ENCODE peak calls at places on chromosomes 16 and 17, in five cellular contexts. L, R, A, P and C are unnamed samples.

GRCh38 chr17:73750975-73751374 is 106.7 kb upstream of the SDK2 start:
- DNase-seq in A (no peak), P (no peak), L (no peak), R (no peak), C (no peak)

GRCh38 chr17:29709861-29710849 is 87.4 kb upstream of the CORO6 start:
- DNase-seq in A (no peak), R (no peak), P (peak), L (no peak), C (peak)

GRCh38 chr16:7171151-7171550 is 161.5 kb upstream of the RBFOX1 start:
- DNase-seq in R (no peak), A (no peak), L (no peak), P (no peak), C (no peak)

GRCh38 chr16:78177927-78178326 is 78.5 kb downstream of the WWOX start:
- DNase-seq in A (no peak), R (no peak), L (no peak), P (no peak), C (no peak)

GRCh38 chr17:69050999-69051775 is 9.5 kb downstream of the ABCA9 start:
- DNase-seq in P (peak), R (no peak), L (peak), A (no peak), C (peak)

GRCh38 chr17:59401274-59401673 is 69.8 kb downstream of the YPEL2 start:
- DNase-seq in R (no peak), P (no peak), L (no peak), A (no peak), C (no peak)

GRCh38 chr16:67490330-67491096 is 7.2 kb upstream of the AGRP start:
- DNase-seq in P (peak), R (peak), A (no peak), L (no peak), C (peak)

GRCh38 chr17:64278614-64279013 is 15.6 kb upstream of the TEX2 start:
- DNase-seq in P (peak), R (peak), L (no peak), A (no peak), C (peak)

GRCh38 chr17:62628845-62629555 is 1.5 kb downstream of the MRC2 start:
- DNase-seq in P (peak), R (no peak), A (no peak), L (peak), C (peak)

GRCh38 chr17:19752216-19753048 is 4.3 kb upstream of the ALDH3A1 start:
- DNase-seq in L (no peak), A (no peak), R (peak), P (no peak), C (no peak)

GRCh38 chr17:31738488-31738887 is 120.6 kb downstream of the COPRS start:
- DNase-seq in A (no peak), L (no peak), P (no peak), R (no peak), C (no peak)

GRCh38 chr17:35312346-35312745 is 61.1 kb downstream of the SLFN11 start:
- DNase-seq in L (no peak), A (no peak), R (no peak), P (no peak), C (no peak)

GRCh38 chr17:35315283-35315682 is 58.1 kb downstream of the SLFN11 start:
- DNase-seq in R (peak), P (peak), L (peak), A (no peak), C (peak)

GRCh38 chr17:35313875-35314409 is 59.5 kb downstream of the SLFN11 start:
- DNase-seq in L (no peak), A (peak), R (no peak), P (no peak), C (no peak)

GRCh38 chr17:35314415-35315216 is 58.8 kb downstream of the SLFN11 start:
- DNase-seq in R (no peak), A (no peak), P (no peak), L (peak), C (peak)

GRCh38 chr17:35312790-35313711 is 60.4 kb downstream of the SLFN11 start:
- DNase-seq in P (peak), R (peak), A (peak), L (peak), C (peak)
- H3K4me3 ChIP-seq in P (peak), R (no peak), A (no peak), L (no peak), C (peak)

DNA sequence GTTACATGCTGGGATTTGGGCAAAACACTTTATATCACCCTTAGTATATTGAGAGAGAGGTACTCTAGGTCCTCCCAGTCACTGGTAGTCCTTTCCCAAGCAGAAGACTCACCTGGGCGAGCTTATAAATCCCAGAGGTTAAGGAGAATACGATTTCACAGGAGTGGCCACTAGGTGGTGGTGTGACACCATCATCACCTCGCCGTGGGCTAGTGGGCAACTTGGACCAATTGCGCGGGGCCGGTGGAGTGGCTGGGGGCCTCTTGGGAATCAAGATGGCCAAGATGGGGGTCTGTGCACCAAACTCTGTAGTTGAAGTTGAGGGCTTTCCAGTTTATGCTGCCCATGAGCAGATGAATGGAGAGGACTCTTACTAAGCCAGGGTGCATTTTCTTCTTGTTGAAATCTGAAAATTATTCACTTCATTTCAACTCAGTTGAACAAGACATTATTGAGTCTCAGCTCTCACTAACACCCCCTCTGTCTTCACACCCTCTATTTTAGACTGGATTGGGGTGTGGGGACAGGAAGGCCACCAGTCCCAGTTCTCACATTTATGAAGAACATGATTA is 38.2 kb upstream of the PIRT start:
- DNase-seq in P (peak), A (no peak), R (peak), L (peak), C (peak)
- TF ChIP-seq CTCF in P (peak), A (no peak), R (peak), L (peak), C (peak)

GRCh38 chr16:28089205-28089991 is 25.9 kb upstream of the GSG1L start:
- DNase-seq in R (no peak), A (peak), L (no peak), P (no peak), C (no peak)
- H3K4me3 ChIP-seq in R (no peak), A (no peak), L (no peak), P (no peak), C (no peak)

DNA sequence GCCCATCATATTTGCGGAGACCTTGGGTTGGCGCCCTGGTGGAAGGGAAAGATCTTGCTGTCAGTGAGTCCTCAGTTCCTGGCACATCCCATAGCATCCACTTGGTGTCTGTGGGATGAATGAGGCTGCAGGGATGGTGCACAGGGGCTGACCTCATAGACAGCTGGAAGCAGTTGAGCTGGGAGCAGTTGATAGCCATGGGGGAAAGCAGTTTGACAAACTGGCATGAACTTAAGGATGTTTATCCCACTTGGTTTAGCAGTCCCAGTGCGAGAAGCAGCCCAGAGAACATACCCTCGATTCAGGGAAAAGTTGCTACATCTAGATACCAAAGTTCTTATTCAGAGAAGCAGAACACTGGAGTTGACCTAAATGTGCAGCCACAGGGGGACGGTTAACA is 80.7 kb downstream of the SNX29 start:
- DNase-seq in L (no peak), P (peak), R (no peak), A (no peak), C (peak)
- TF ChIP-seq CTCF in L (no peak), P (no peak), R (no peak), A (no peak), C (no peak)

GRCh38 chr16:89200124-89200849 is at the start of gene SLC22A31:
- DNase-seq in P (no peak), L (no peak), R (no peak), A (peak), C (no peak)

GRCh38 chr16:89202422-89203215 is 2.3 kb upstream of the SLC22A31 start:
- DNase-seq in A (peak), L (no peak), R (no peak), P (no peak), C (no peak)

GRCh38 chr16:89199241-89200123 is 855 bp downstream of the SLC22A31 start:
- DNase-seq in R (no peak), A (peak), L (no peak), P (no peak), C (no peak)

GRCh38 chr16:89200850-89201466 is 621 bp upstream of the SLC22A31 start:
- DNase-seq in A (no peak), L (no peak), P (no peak), R (no peak), C (no peak)

DNA sequence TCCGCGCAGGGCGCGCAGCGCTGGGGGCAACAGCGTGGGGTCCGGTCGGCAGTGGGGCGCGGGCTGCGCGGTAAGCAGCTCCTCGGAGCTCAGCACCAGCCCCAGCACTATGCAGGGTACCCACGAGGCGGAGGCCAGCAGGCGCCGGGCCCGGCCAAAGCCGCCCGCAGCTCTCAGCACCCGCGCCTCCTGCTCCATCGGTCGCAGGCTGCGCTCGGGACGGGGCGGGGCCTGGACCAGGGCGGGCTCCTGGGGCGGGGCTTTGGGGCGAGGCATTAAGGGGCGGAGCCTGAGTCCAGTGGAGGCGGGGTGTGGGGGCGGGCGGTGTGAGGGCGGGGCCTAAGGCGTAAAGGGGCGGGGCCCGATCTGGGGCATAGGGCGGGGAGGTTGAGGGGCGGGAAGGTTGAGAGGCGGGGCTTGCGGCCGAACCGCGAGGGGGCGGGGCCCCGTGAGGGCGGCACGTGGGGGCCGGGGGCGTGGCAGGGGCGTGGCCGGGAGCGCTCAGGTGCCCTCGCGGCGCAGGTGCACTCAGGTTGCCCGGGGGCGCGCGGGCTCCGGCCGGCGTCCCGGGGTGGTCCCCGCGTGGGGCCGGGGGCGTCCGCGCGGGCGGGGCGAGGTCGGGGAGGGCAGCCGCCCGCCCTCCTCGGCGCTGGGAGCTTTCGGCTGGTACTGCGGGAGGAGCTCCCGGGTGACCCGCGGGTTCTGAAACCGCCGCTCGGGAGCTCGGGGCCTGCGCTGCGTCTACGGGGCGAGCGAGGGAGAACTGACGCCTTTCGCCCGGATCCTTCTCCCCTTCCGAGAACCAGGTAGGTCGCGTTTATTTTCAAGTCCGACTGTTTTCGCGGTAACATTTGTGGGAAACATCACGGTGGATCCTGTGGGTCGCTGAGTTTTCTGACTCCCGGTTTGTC is 1.4 kb upstream of the SLC22A31 start:
- DNase-seq in A (peak), R (peak), P (peak), L (peak), C (peak)
- H3K4me3 ChIP-seq in A (no peak), R (peak), P (peak), L (no peak), C (peak)

GRCh38 chr16:53484542-53484941 is 18.5 kb downstream of the AKTIP start:
- DNase-seq in P (no peak), L (no peak), A (no peak), R (no peak), C (no peak)

GRCh38 chr16:53486230-53486629 is 16.8 kb downstream of the AKTIP start:
- DNase-seq in P (no peak), A (no peak), R (no peak), L (no peak), C (no peak)

GRCh38 chr16:53492499-53492898 is 10.5 kb downstream of the AKTIP start:
- DNase-seq in A (no peak), R (no peak), L (no peak), P (no peak), C (no peak)

GRCh38 chr16:53495325-53495724 is 7.7 kb downstream of the AKTIP start:
- DNase-seq in P (no peak), R (no peak), L (no peak), A (no peak), C (no peak)

DNA sequence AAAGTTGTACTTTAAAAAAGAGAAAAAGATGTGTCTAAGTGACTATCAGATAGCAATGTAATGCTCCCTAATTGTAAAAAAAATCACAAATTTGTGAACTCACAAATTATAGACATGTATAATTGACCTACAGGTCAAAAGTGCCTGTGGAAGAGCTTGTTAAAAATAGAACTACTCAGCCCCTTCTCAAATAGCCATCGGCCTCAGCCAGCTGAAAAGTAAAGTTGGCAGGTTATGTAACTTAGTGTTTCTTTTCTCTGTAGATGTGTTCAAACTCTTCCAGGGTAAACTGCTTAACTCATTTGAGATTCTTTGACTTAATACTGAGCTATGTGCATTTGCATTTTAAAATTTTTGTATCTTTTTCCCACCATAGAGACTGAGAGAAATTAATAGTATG is 13.3 kb downstream of the AKTIP start:
- DNase-seq in P (no peak), R (no peak), A (no peak), L (no peak), C (no peak)
- TF ChIP-seq CTCF in P (no peak), R (no peak), A (no peak), L (no peak), C (no peak)

GRCh38 chr17:17761894-17762781 is 74.6 kb downstream of the SREBF1 start:
- DNase-seq in P (no peak), R (no peak), A (no peak), L (no peak), C (no peak)

GRCh38 chr17:17760872-17761550 is 75.8 kb downstream of the SREBF1 start:
- DNase-seq in R (no peak), P (no peak), L (no peak), A (no peak), C (no peak)

GRCh38 chr17:17763734-17764133 is 73.1 kb downstream of the SREBF1 start:
- DNase-seq in P (no peak), R (no peak), A (no peak), L (no peak), C (no peak)

GRCh38 chr17:17765359-17765758 is 71.4 kb downstream of the SREBF1 start:
- DNase-seq in L (peak), A (no peak), R (no peak), P (no peak), C (no peak)

GRCh38 chr17:17763136-17763535 is 73.7 kb downstream of the SREBF1 start:
- DNase-seq in L (no peak), P (no peak), R (no peak), A (no peak), C (no peak)
- H3K4me3 ChIP-seq in L (no peak), P (no peak), R (no peak), A (no peak), C (no peak)

GRCh38 chr17:45048795-45049563 is 2.5 kb downstream of the DCAKD start:
- DNase-seq in L (no peak), P (no peak), R (no peak), A (no peak), C (no peak)
- TF ChIP-seq CTCF in L (no peak), P (peak), R (no peak), A (no peak), C (peak)

GRCh38 chr16:88734361-88734728 is 28.0 kb downstream of the CTU2 start:
- DNase-seq in R (no peak), A (no peak), L (no peak), P (no peak), C (no peak)

GRCh38 chr16:88732961-88733294 is 26.6 kb downstream of the CTU2 start:
- DNase-seq in A (no peak), R (no peak), P (no peak), L (no peak), C (no peak)

GRCh38 chr16:88732172-88732960 is 26.1 kb downstream of the CTU2 start:
- DNase-seq in A (no peak), R (no peak), P (no peak), L (no peak), C (no peak)

GRCh38 chr16:88735121-88735520 is 28.8 kb downstream of the CTU2 start:
- DNase-seq in R (no peak), P (no peak), A (no peak), L (no peak), C (no peak)

DNA sequence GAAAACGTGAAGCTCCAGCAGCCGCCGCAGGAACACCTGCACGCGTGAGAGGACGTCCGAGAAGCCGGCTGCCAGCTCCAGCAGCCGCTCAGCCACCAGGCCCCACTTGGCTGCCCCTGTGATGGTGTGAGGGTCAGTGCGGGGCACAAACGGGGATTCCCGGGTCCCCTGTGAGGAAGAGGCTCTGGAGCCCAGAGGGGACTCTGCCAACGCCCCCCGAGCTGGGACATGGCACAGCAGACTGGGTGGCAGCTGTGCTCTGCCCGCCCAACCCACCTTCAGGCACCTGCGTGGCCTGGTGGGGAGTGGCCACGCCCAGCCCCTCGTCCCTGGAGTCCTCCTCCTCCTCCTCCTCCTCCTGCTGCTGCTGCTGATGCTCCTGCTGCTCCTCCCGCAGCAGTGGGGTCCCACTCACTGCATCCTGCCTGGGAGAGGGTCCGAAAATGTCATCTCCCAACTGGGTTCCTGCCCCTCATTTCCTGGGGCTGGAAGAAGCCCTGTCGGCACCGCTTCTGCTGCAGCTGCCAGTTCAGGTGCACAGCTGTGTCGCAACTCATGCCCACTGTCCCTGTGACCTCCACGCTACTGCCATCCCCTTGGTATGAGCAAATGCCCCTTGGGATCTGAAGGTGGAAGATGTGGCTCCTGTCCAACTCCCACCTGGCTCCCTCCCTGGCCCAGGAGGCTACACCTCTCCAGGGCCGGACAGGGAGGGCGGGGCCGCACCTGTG is 27.5 kb downstream of the CTU2 start:
- DNase-seq in A (no peak), P (no peak), L (no peak), R (no peak), C (no peak)
- H3K4me3 ChIP-seq in A (no peak), P (no peak), L (no peak), R (no peak), C (no peak)

GRCh38 chr17:81834831-81835267 is at the start of gene PPP1R27:
- DNase-seq in A (no peak), R (no peak), L (no peak), P (no peak), C (no peak)
- TF ChIP-seq CTCF in A (no peak), R (no peak), L (no peak), P (no peak), C (no peak)